ENCODE peak calls at places on chromosomes 3 and 15, in five cellular contexts. I is nephron progenitor cell, Y is uterus, E is progenitor cell of endocrine pancreas, Q is BJ. C is an unnamed sample.
A peak's percentile ranks its signal among the peaks of the same experiment; 100 is the strongest.

GRCh38 chr3:62696011-62696410 is 179.2 kb downstream of the CADPS start:
- DNase-seq in Y (no peak), E (no peak), I (no peak), Q (no peak), C (no peak)

GRCh38 chr3:122572940-122573412 is 4.5 kb upstream of the PARP15 start:
- DNase-seq in E (no peak), Q (no peak), I (no peak), Y (peak; percentile 36), C (no peak)

GRCh38 chr3:45595364-45596154 is 1.0 kb downstream of the LIMD1 start:
- DNase-seq in E (no peak), Y (no peak), Q (no peak), I (no peak), C (no peak)

GRCh38 chr15:70853855-70854668 is at the start of gene LARP6:
- DNase-seq in I (peak; percentile 84), Q (no peak), Y (peak; percentile 60), E (peak; percentile 58), C (no peak)

GRCh38 chr3:141275973-141276372 is 44.3 kb downstream of the PXYLP1 start:
- DNase-seq in Y (no peak), I (no peak), Q (no peak), E (no peak), C (no peak)

GRCh38 chr15:58057559-58057958 is 8.0 kb downstream of the ALDH1A2 start:
- DNase-seq in Y (no peak), I (no peak), E (no peak), Q (no peak), C (no peak)

GRCh38 chr3:138470687-138471086 is 36.3 kb downstream of the ESYT3 start:
- DNase-seq in I (no peak), Y (peak; percentile 93), Q (no peak), E (no peak), C (no peak)

GRCh38 chr3:124915254-124915653 is 19.3 kb downstream of the MUC13 start:
- DNase-seq in Y (no peak), E (no peak), I (no peak), Q (no peak), C (no peak)

GRCh38 chr3:57152150-57152549 is 13.0 kb downstream of the IL17RD start:
- DNase-seq in Y (no peak), E (no peak), Q (no peak), I (peak; percentile 53), C (no peak)

GRCh38 chr3:119598410-119599098 is 869 bp downstream of the PLA1A start:
- DNase-seq in E (no peak), Q (no peak), I (no peak), Y (no peak), C (no peak)

DNA sequence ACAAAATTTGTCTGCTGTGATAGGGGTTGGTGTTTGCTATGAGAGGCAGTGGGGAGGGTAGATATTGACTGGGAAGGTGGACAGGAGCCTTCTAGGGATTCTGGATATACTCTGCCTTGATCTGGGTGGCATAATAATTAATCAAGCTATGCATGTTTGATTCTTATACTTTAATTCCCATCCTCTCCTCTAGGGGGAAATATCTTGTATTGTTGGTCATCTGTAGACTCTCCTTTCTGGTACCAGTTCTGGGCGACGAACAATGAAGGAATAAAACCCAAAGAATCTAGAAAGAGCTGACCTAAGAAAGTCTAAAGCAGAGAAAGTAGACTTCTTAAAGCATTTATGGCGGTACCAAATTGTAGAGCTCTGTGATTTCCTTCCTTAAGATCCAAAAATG is 198.2 kb upstream of the STRIT1 start:
- DNase-seq in Q (no peak), Y (no peak), E (no peak), I (no peak), C (no peak)
- TF ChIP-seq CTCF in Q (no peak), Y (no peak), E (no peak), I (no peak), C (no peak)

GRCh38 chr15:45279024-45279697 is 27.1 kb downstream of the SLC28A2 start:
- DNase-seq in Q (peak; percentile 81), Y (peak; percentile 97), E (peak; percentile 97), I (peak; percentile 96), C (peak; percentile 98)
- TF ChIP-seq CTCF in Q (no peak), Y (no peak), E (no peak), I (no peak), C (no peak)

DNA sequence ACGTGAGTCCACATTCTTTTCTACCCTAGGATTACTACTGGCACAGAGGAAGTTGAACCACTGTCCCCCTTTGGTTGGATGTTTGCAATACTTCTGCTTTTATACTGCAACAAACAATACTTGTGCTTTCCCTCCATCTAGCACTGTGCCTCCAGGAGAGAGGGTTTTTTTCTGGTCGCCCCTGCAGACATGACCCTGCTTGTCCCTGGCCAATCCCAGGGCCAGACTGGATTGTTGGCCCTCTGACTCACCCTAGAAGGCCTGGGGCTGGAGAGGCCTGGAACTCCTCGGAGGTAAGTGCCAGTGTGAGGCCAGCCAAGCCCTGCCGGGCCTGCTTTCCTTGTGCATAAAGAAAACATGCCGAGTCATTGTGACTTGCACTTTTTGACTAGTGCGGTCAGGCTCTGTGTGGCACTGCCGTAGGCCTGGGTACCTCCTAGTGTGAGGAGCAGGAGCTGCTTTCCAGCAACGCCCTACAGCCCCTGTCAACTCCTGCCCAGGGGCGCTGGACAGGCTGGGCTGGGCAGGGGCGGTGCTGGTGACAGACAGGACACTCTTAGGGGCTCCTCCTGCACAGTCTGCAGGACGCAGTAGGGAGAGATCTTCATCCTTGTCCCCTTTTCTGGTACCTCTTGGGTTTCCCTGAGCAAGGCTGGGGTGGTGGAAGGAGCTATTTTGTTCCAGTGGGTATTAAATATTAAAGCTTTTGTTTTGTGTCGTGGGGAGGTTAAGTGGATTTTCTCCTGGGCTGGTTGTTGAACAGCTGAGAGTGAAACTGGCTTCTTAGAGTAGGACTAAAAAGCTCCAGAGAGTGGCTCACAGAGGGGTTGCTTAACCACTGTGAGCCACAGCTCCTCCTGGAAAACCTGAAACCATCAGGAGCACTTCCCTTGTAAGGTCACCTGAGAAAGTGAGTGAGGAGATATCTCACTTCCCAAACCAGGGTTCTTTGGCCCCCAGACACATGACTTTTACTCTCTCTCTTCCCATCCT is 14.4 kb upstream of the TKT start:
- DNase-seq in E (peak; percentile 45), Y (peak; percentile 87), I (peak; percentile 35), Q (peak; percentile 94), C (peak; percentile 96)
- TF ChIP-seq CTCF in E (no peak), Y (no peak), I (no peak), Q (no peak), C (peak; percentile 50)

GRCh38 chr15:74889882-74890768 is at the start of gene MPI:
- DNase-seq in I (peak; percentile 90), E (peak; percentile 75), Y (peak; percentile 78), Q (no peak), C (peak; percentile 95)
- TF ChIP-seq CTCF in I (no peak), E (no peak), Y (no peak), Q (no peak), C (peak; percentile 13)

C was measured in chondrocyte.